ENCODE peak calls at places on chromosomes 6 and 20, in five cellular contexts. F, O, G, I and C are unnamed samples.

GRCh38 chr6:108222504-108222903 is 38.3 kb downstream of the SNX3 start:
- DNase-seq in F (no peak), G (no peak), I (no peak), O (no peak), C (no peak)

GRCh38 chr6:166640342-166641043 is 13.4 kb upstream of the RPS6KA2 start:
- DNase-seq in G (no peak), F (no peak), I (peak; percentile 67), O (no peak), C (no peak)

GRCh38 chr20:49724637-49725606 is 11.2 kb upstream of the B4GALT5 start:
- DNase-seq in F (no peak), G (no peak), O (no peak), I (peak; percentile 64), C (no peak)

GRCh38 chr6:166106076-166106686 is 61.5 kb downstream of the TBXT start:
- DNase-seq in F (peak; percentile 52), I (peak; percentile 63), O (peak; percentile 38), G (peak; percentile 87), C (peak; percentile 26)

GRCh38 chr6:144150673-144151009 is 324 bp downstream of the STX11 start:
- DNase-seq in G (no peak), O (peak; percentile 46), I (peak; percentile 66), F (peak; percentile 16), C (no peak)

GRCh38 chr6:142735182-142735581 is 209.8 kb downstream of the HIVEP2 start:
- DNase-seq in I (no peak), G (no peak), F (no peak), O (no peak), C (no peak)

GRCh38 chr6:129936329-129937165 is 75.4 kb upstream of the TMEM244 start:
- DNase-seq in I (peak; percentile 52), G (no peak), O (peak; percentile 43), F (peak; percentile 36), C (no peak)

GRCh38 chr6:84762220-84762940 is 2.0 kb downstream of the TBX18 start:
- DNase-seq in G (peak; percentile 51), F (peak; percentile 50), O (no peak), I (no peak), C (no peak)

GRCh38 chr20:38230253-38230551 is 30.3 kb downstream of the KIAA1755 start:
- DNase-seq in G (no peak), I (no peak), F (no peak), O (no peak), C (no peak)

GRCh38 chr6:80531676-80532619 is 425.5 kb downstream of the BCKDHB start:
- DNase-seq in F (no peak), I (no peak), G (no peak), O (no peak), C (no peak)

GRCh38 chr20:49951160-49951559 is 15.0 kb downstream of the RNF114 start:
- DNase-seq in G (no peak), I (no peak), O (no peak), F (no peak), C (no peak)

GRCh38 chr6:134539865-134540323 is 222.0 kb upstream of the SGK1 start:
- DNase-seq in F (no peak), G (no peak), I (no peak), O (no peak), C (no peak)

GRCh38 chr20:728022-728944 is 40.0 kb downstream of the SLC52A3 start:
- DNase-seq in F (peak; percentile 53), O (no peak), I (peak; percentile 55), G (peak; percentile 87), C (peak; percentile 30)

GRCh38 chr20:25083773-25084615 is 2.1 kb upstream of the VSX1 start:
- DNase-seq in G (no peak), F (no peak), I (no peak), O (peak; percentile 8), C (no peak)

GRCh38 chr20:36861875-36862801 is 13.8 kb upstream of the TLDC2 start:
- DNase-seq in F (peak; percentile 100), I (peak; percentile 77), G (peak; percentile 71), O (peak; percentile 30), C (no peak)

GRCh38 chr6:82337688-82338257 is 25.8 kb upstream of the TPBG start:
- DNase-seq in G (no peak), I (no peak), F (peak; percentile 49), O (no peak), C (no peak)

GRCh38 chr20:35941620-35942019 is 12.7 kb downstream of the SCAND1 start:
- DNase-seq in I (no peak), O (no peak), F (no peak), G (no peak), C (no peak)

GRCh38 chr20:24034820-24035219 is 46.2 kb upstream of the GGTLC1 start:
- DNase-seq in G (no peak), O (no peak), I (no peak), F (peak; percentile 12), C (no peak)

GRCh38 chr6:165922309-165922794 is 245.3 kb downstream of the TBXT start:
- DNase-seq in I (no peak), F (peak; percentile 7), G (no peak), O (no peak), C (no peak)

GRCh38 chr6:124800222-124800621 is 162.0 kb upstream of the RNF217 start:
- DNase-seq in G (no peak), O (no peak), F (no peak), I (no peak), C (no peak)

GRCh38 chr6:124795879-124796838 is 166.1 kb upstream of the RNF217 start:
- DNase-seq in G (no peak), I (no peak), F (peak; percentile 33), O (no peak), C (no peak)

GRCh38 chr6:124793406-124793805 is 168.8 kb upstream of the RNF217 start:
- DNase-seq in I (no peak), O (no peak), F (no peak), G (no peak), C (no peak)

GRCh38 chr6:124799638-124800037 is 162.6 kb upstream of the RNF217 start:
- DNase-seq in I (no peak), O (no peak), F (no peak), G (no peak), C (no peak)

GRCh38 chr6:124798942-124799496 is 163.2 kb upstream of the RNF217 start:
- DNase-seq in F (peak; percentile 5), O (no peak), I (no peak), G (no peak), C (no peak)
- TF ChIP-seq CTCF in F (peak; percentile 20), O (no peak), I (no peak), G (peak; percentile 12), C (no peak)

GRCh38 chr20:33063271-33063670 is 9.6 kb downstream of the BPIFB3 start:
- DNase-seq in O (no peak), F (no peak), I (no peak), G (no peak), C (no peak)
- TF ChIP-seq CTCF in O (no peak), F (no peak), I (no peak), G (no peak), C (no peak)

DNA sequence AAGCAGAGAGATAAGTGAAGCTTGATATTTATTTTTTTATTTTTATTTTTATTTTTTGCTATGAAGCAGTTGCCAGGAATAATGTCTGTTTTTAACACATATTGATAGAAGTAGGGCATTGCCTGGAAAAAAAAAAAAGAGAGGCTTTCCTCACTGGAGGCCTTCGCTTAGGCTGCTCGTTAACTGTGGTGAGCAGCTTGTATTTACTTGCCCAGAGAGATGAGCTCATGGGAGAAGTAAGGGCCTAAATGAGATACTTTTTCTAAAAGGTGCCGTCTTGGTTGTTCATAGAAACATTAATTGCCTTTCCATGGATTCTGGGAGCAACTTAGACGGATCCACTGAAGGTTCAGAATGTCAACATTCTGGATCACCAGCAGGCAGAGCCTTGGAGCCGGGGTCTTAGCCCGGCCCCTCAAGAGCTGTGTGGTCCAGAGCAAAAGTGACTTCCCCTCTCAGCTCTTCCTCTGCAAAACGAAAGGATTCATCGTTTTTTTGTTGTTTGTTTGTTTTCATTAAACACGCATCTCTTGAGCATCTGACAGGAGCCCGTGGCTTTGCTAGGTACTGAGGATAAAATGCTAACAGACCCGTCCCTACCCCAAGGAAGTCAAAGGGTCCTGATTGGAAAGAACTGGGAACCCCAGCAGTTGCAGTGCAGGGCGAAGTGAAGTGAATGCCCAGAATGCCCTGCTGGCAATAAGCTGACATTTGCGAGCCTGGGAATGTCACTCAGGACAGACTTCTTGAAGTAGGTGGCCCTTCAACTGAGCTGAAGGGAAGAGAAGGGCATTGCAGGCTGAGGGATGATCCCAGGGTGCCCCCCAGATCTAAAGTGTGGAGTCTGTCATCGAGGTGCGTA is 138.5 kb downstream of the ZDHHC14 start:
- DNase-seq in O (no peak), G (no peak), I (no peak), F (peak; percentile 22), C (no peak)
- TF ChIP-seq CTCF in O (no peak), G (no peak), I (no peak), F (no peak), C (no peak)

DNA sequence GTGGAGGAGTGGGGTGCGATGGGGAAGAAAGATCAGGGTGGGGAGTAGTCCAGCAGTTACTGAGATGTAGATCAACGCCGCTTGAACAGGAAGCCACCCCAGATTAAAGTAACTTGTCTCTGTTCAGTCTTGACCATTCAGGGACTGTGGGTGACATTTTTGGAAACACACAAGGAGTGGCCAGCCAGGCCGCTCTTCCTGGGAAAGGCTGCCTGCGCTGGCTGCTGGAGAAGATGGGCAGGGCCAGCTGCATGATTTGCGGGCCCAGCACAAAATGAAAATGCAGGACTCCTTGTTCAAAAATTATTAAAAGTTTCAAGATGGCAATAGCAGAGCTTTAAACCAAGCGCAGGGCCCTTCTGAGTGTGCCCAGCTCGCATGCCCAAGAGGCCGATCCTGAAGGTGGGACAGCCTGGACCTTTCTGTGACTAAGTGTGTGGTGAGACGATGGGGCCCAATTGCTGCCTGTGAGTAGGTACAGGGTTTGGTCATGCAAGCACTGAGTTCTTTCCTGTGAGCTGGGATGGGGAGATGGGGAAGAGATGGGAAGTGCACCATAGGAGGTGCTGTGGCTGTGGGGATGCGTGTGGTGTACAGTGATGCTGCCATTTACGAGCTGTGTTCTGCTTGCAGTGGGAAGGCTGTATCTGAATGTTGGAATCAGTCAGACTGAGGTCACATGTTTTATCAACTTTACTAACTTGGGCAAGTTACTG is 51.3 kb downstream of the DAAM2 start:
- DNase-seq in G (no peak), F (no peak), O (no peak), I (no peak), C (no peak)
- TF ChIP-seq CTCF in G (no peak), F (no peak), O (no peak), I (no peak), C (no peak)

GRCh38 chr20:11155156-11155805 is 481.5 kb upstream of the JAG1 start:
- DNase-seq in F (no peak), I (no peak), O (no peak), G (no peak), C (no peak)

GRCh38 chr20:11158589-11158988 is 484.8 kb upstream of the JAG1 start:
- DNase-seq in I (no peak), F (no peak), O (no peak), G (no peak), C (no peak)

GRCh38 chr20:11159728-11160127 is 485.9 kb upstream of the JAG1 start:
- DNase-seq in O (no peak), I (peak; percentile 46), F (no peak), G (no peak), C (no peak)

GRCh38 chr20:11156922-11157321 is 483.1 kb upstream of the JAG1 start:
- DNase-seq in O (no peak), G (no peak), I (no peak), F (no peak), C (no peak)

GRCh38 chr20:11158146-11158545 is 484.3 kb upstream of the JAG1 start:
- DNase-seq in O (no peak), I (no peak), F (peak; percentile 20), G (no peak), C (no peak)
- TF ChIP-seq CTCF in O (no peak), I (no peak), F (no peak), G (no peak), C (no peak)